ENCODE peak calls at places on chromosomes 3 and 15, in four cellular contexts. R, O, L and W are unnamed samples. For H3K4me1, the result is how much of the 10 kb centered on the place peaks cover.

GRCh38 chr3:126022741-126023359 is 53.9 kb downstream of the ROPN1B start:
- DNase-seq in R (no peak), L (no peak), O (no peak), W (no peak)

GRCh38 chr3:12986031-12986430 is 87.2 kb downstream of the IQSEC1 start:
- DNase-seq in R (no peak), O (no peak), L (no peak), W (no peak)

GRCh38 chr15:39409876-39410505 is 170.9 kb upstream of the THBS1 start:
- DNase-seq in L (peak), O (no peak), R (no peak), W (no peak)

GRCh38 chr3:172315401-172316091 is 132.7 kb downstream of the GHSR start:
- DNase-seq in L (peak), R (peak), O (no peak), W (peak)

GRCh38 chr15:29043731-29044485 is 158.1 kb downstream of the APBA2 start:
- DNase-seq in L (no peak), O (no peak), R (no peak), W (peak)

GRCh38 chr3:124579641-124580040 is 150.6 kb upstream of the UMPS start:
- DNase-seq in O (no peak), L (no peak), R (no peak), W (no peak)

GRCh38 chr3:175338775-175339535 is 479.8 kb downstream of the NAALADL2 start:
- DNase-seq in O (no peak), R (peak), L (peak), W (peak)

GRCh38 chr15:46956456-46956855 is 760.8 kb upstream of the SEMA6D start:
- DNase-seq in R (no peak), L (no peak), O (no peak), W (no peak)

GRCh38 chr3:119662604-119663377 is 2.4 kb upstream of the POPDC2 start:
- DNase-seq in L (peak), O (no peak), R (no peak), W (peak)

GRCh38 chr3:71107926-71108325 is 475.6 kb downstream of the FOXP1 start:
- DNase-seq in L (peak), O (no peak), R (no peak), W (peak)

GRCh38 chr3:69113536-69113935 is 8.9 kb downstream of the LMOD3 start:
- DNase-seq in O (no peak), R (no peak), L (peak), W (peak)

GRCh38 chr15:29933043-29933442 is 110.8 kb upstream of the TJP1 start:
- DNase-seq in R (no peak), O (no peak), L (no peak), W (no peak)

GRCh38 chr3:17743660-17743995 is 1.2 kb upstream of the TBC1D5 start:
- DNase-seq in R (no peak), O (no peak), L (no peak), W (no peak)

GRCh38 chr3:5197022-5197421 is 9.5 kb downstream of the EDEM1 start:
- DNase-seq in R (no peak), L (peak), O (no peak), W (peak)

GRCh38 chr3:63684081-63684480 is 31.6 kb downstream of the SNTN start:
- DNase-seq in L (no peak), O (no peak), R (no peak), W (no peak)

GRCh38 chr3:58073315-58074125 is 65.3 kb downstream of the FLNB start:
- DNase-seq in R (no peak), L (peak), O (peak), W (no peak)

GRCh38 chr15:69172854-69173253 is 12.4 kb downstream of the GLCE start:
- DNase-seq in O (no peak), L (no peak), R (no peak), W (no peak)

GRCh38 chr3:149435936-149436885 is 38.3 kb upstream of the TM4SF4 start:
- DNase-seq in L (peak), R (no peak), O (no peak), W (no peak)

GRCh38 chr15:32106401-32107381 is 76.4 kb downstream of the CHRNA7 start:
- DNase-seq in L (no peak), O (no peak), R (no peak), W (no peak)

GRCh38 chr3:197083486-197083885 is 53.9 kb upstream of the MELTF start:
- DNase-seq in R (peak), O (no peak), L (peak), W (peak)

GRCh38 chr3:42493798-42494151 is 8.7 kb upstream of the VIPR1 start:
- DNase-seq in O (no peak), L (no peak), R (no peak), W (no peak)

GRCh38 chr15:96462768-96463167 is 132.3 kb downstream of the NR2F2 start:
- DNase-seq in O (no peak), R (no peak), L (peak), W (peak)

GRCh38 chr3:159844801-159845261 is 143.8 kb upstream of the IL12A start:
- DNase-seq in L (no peak), R (no peak), O (no peak), W (no peak)

GRCh38 chr3:49689046-49689886 is at the start of the genes MST1 and RNF123:
- DNase-seq in R (peak), L (peak), O (peak), W (peak)

GRCh38 chr15:81419304-81419943 is 45.4 kb upstream of the TMC3 start:
- DNase-seq in O (no peak), R (no peak), L (no peak), W (peak)

GRCh38 chr3:98734737-98735136 is 28.4 kb upstream of the ST3GAL6 start:
- DNase-seq in R (no peak), L (no peak), O (no peak), W (no peak)

GRCh38 chr3:56879453-56880224 is 77.9 kb upstream of the ARHGEF3 start:
- DNase-seq in O (no peak), R (no peak), L (peak), W (peak)

GRCh38 chr3:56884387-56884786 is 82.6 kb upstream of the ARHGEF3 start:
- DNase-seq in R (no peak), L (peak), O (no peak), W (no peak)

GRCh38 chr3:56878046-56878445 is 76.3 kb upstream of the ARHGEF3 start:
- DNase-seq in O (no peak), R (no peak), L (no peak), W (peak)

GRCh38 chr3:56883828-56884227 is 82.1 kb upstream of the ARHGEF3 start:
- DNase-seq in R (no peak), O (no peak), L (no peak), W (no peak)

DNA sequence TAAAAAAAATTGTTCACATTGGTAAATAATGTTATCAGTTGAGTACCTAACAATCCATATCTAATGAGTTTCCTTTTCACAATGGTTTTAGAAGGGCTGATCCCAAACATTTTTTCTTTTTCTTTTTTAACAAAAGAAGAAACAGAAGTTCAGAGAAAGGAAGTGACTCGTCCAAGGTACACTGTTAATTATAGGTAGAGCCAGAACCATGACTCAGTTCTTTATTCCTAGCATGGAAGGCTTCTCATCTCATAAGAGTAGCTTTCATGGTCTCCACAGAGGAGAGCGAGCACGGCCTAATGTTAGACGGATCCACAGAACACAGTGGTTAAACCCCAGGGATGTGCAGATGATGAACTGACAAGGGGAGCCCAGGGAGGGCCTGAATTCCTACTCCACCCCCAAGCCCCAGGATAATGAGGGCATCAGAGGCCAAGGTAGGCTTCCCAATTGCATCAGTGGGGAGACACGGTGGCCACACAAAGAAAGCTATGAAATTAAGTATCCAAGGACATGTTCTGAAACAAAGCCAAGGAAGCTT is 79.4 kb upstream of the ARHGEF3 start:
- DNase-seq in O (no peak), R (no peak), L (peak), W (peak)
- H2AFZ ChIP-seq in O (no peak), R (no peak), L (no peak), W (no peak)

DNA sequence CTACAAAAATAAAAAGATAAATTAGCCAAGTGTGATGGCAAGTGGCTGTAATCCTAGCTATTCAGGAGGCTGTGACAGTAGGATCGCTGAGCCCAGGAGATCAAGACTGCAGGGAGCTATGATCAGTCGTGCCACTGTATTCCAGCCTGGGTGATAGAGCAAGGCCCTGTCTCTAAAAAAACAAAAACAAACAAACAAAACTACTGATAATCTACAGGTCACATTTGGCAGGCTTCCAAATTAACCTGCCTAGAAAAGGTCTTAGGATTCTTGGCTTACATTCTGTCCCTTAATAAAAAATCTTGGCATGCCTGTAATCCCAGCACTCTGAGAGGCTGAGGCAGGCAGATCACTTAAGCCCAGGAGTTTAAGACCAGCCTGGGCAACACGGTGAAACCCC is 33.4 kb upstream of the SETD2 start:
- DNase-seq in L (no peak), R (no peak), O (no peak), W (no peak)
- H3K4me1 ChIP-seq in L (under half), R (under half), O (under half), W (under half)

DNA sequence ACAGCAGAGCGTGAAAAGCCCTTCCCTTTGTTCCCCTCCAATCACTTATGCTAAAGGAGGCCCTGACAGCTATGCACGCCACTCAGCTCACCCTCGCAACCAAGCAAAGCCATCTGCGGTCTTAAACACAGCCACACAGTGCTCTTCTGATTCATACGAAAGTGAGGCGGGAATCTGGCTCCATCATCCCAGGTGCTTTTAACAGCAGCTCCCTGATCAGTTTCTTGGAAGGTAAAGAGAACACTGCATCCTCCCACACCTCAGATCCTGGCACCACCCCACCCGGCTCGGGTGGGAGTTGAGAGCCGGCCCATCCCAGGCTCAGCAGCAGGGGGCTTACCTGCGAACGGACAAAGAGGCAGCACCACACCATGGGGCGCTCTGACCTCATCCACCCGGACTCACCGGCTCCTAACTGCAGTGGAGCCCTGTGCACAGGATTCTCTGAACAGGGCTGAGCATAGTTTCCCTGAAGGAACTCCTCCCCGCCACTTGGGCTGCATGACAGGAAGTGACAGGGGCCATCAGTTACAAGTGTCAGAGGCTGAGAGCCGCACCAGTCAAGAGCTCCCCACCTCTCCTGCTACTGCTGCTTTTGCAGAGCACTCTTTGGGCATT is 114.3 kb upstream of the ARHGEF3 start:
- DNase-seq in R (no peak), O (peak), L (no peak), W (no peak)
- H2AFZ ChIP-seq in R (no peak), O (peak), L (no peak), W (peak)

GRCh38 chr3:182292586-182292985 is 500.7 kb upstream of the ATP11B start:
- DNase-seq in L (no peak), O (no peak), R (no peak), W (no peak)

GRCh38 chr3:182294696-182295095 is 498.6 kb upstream of the ATP11B start:
- DNase-seq in L (no peak), R (no peak), O (no peak), W (no peak)

DNA sequence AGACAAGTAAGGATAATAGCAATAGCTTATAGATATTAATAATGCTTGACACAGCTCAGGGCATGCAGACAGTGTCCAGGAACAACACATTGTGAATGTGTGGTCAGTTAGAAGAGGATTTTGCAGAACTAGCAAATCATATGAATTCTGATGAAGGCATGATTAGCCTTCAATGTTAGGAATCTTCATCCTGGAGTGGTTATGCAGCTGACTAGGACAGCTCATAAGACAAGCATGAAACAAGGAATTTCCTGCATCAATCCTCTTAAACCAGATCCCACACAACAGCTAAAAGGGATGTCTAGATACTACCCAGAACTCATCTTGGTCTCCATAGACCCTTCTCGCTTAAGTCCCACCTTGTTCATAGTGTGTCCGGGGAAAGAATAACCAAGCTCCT is 499.0 kb upstream of the ATP11B start:
- DNase-seq in O (no peak), L (no peak), R (no peak), W (no peak)
- H3K4me1 ChIP-seq in O (under half), L (under half), R (under half), W (under half)

DNA sequence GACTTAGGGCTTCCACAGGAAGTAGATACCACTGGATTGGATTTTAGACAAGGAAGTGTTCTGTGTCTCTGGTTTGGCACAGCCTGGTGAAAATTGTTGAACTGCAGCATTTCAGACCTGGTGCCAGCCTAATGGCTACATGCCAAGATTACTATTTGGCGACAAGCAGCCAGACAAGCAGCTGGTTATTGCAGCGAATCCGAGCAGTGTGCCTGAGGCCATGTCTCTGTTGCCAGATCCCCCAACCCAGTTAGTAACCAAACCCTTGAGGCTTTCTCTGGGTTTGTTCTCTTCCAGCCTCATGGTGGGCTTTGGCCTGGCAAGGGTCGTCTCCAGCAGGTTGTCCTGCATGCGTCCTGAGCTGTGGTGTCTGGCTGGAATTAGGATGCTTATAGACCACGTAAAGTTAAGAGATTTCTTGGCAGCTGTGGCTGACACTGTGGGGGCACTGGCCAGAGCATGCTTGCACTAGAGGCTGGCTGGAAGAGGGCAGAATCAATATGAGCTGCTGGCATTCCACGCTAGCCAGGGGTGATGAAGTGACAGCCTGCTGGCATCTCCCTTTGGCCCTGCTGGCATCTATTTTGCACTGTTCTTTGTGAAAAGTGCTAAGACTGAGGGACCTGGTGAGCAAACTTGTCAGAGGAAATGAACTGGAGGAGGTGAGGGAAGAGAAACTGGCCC is 172.5 kb downstream of the RBMS3 start:
- DNase-seq in L (no peak), R (no peak), O (no peak), W (no peak)
- H2AFZ ChIP-seq in L (no peak), R (no peak), O (peak), W (no peak)

GRCh38 chr3:111890051-111890580 is 31.1 kb downstream of the PHLDB2 start:
- DNase-seq in L (no peak), R (no peak), O (no peak), W (no peak)

GRCh38 chr3:111895079-111895478 is 36.0 kb downstream of the PHLDB2 start:
- DNase-seq in R (no peak), L (peak), O (peak), W (peak)

DNA sequence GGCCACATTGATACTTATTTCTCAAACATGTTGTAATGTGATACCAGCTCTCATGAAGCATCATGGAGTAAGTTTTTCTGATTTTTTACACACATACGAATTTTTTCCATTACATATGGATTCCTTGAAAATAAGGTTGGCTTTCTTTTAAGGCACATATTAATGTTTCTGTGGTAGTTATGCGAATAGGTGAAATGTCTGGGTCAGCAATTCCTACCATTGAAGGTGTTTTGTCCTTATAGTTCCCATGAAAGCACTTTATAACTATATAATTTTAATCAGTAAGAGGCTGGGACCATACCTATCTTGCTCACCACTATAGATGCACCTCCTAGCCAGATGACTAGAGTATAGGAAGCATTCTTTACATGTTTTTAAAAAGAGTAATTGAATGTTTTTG is 33.0 kb downstream of the PHLDB2 start:
- DNase-seq in O (no peak), L (no peak), R (no peak), W (no peak)
- H3K4me1 ChIP-seq in O (under half), L (under half), R (under half), W (under half)